ENCODE peak calls at places on chromosomes 4 and X, in nine cellular contexts. One of them, this sample, is unnamed.

GRCh38 chr4:80196259-80197131 is 808 bp upstream of the PRDM8 start:
- DNase-seq in T-cell: no peak
- DNase-seq in activated T-helper 9 cell treated with anti-CD3 and anti-CD28 coated beads, Interleukin-2, amount 50 U/mL, for 16 hours: no peak
- DNase-seq in ureter: no peak
- DNase-seq in upper lobe of right lung: no peak
- DNase-seq in BE2C: no peak
- DNase-seq in PC-3: no peak
- DNase-seq in fibroblast of lung: peak; percentile 40
- DNase-seq in AG09319: no peak
- DNase-seq in this sample: no peak

GRCh38 chr4:6680372-6681034 is 13.2 kb upstream of the S100P start:
- DNase-seq in T-cell: no peak
- DNase-seq in activated T-helper 9 cell treated with anti-CD3 and anti-CD28 coated beads, Interleukin-2, amount 50 U/mL, for 16 hours: no peak
- DNase-seq in ureter: no peak
- DNase-seq in upper lobe of right lung: no peak
- DNase-seq in BE2C: no peak
- DNase-seq in PC-3: peak; percentile 11
- DNase-seq in fibroblast of lung: no peak
- DNase-seq in AG09319: no peak
- DNase-seq in this sample: no peak

GRCh38 chrX:150958177-150958576 is 25.0 kb upstream of the HMGB3 start:
- DNase-seq in T-cell: no peak
- DNase-seq in activated T-helper 9 cell treated with anti-CD3 and anti-CD28 coated beads, Interleukin-2, amount 50 U/mL, for 16 hours: no peak
- DNase-seq in ureter: no peak
- DNase-seq in upper lobe of right lung: no peak
- DNase-seq in BE2C: no peak
- DNase-seq in PC-3: no peak
- DNase-seq in fibroblast of lung: no peak
- DNase-seq in AG09319: no peak
- DNase-seq in this sample: no peak

GRCh38 chr4:82431026-82431745 is 796 bp downstream of the ENOPH1 start:
- DNase-seq in T-cell: peak; percentile 20
- DNase-seq in activated T-helper 9 cell treated with anti-CD3 and anti-CD28 coated beads, Interleukin-2, amount 50 U/mL, for 16 hours: peak; percentile 24
- DNase-seq in ureter: peak; percentile 47
- DNase-seq in upper lobe of right lung: peak; percentile 77
- DNase-seq in BE2C: peak; percentile 33
- DNase-seq in PC-3: peak; percentile 26
- DNase-seq in fibroblast of lung: peak; percentile 55
- DNase-seq in AG09319: no peak
- DNase-seq in this sample: peak; percentile 67

GRCh38 chr4:113636877-113637276 is 124.7 kb downstream of the CAMK2D start:
- DNase-seq in T-cell: no peak
- DNase-seq in activated T-helper 9 cell treated with anti-CD3 and anti-CD28 coated beads, Interleukin-2, amount 50 U/mL, for 16 hours: peak; percentile 3
- DNase-seq in ureter: no peak
- DNase-seq in upper lobe of right lung: no peak
- DNase-seq in BE2C: no peak
- DNase-seq in PC-3: peak; percentile 88
- DNase-seq in fibroblast of lung: peak; percentile 93
- DNase-seq in AG09319: no peak
- DNase-seq in this sample: no peak

GRCh38 chrX:101550825-101551767 is 749 bp downstream of the ARMCX1 start:
- DNase-seq in T-cell: no peak
- DNase-seq in activated T-helper 9 cell treated with anti-CD3 and anti-CD28 coated beads, Interleukin-2, amount 50 U/mL, for 16 hours: no peak
- DNase-seq in ureter: peak; percentile 52
- DNase-seq in upper lobe of right lung: peak; percentile 72
- DNase-seq in BE2C: peak; percentile 57
- DNase-seq in PC-3: no peak
- DNase-seq in fibroblast of lung: peak; percentile 36
- DNase-seq in AG09319: no peak
- DNase-seq in this sample: peak; percentile 76

GRCh38 chr4:118753096-118753495 is 67.9 kb downstream of the METTL14 start:
- DNase-seq in T-cell: no peak
- DNase-seq in activated T-helper 9 cell treated with anti-CD3 and anti-CD28 coated beads, Interleukin-2, amount 50 U/mL, for 16 hours: no peak
- DNase-seq in ureter: no peak
- DNase-seq in upper lobe of right lung: no peak
- DNase-seq in BE2C: no peak
- DNase-seq in PC-3: no peak
- DNase-seq in fibroblast of lung: no peak
- DNase-seq in AG09319: no peak
- DNase-seq in this sample: no peak

GRCh38 chr4:145541266-145541770 is 59.7 kb downstream of the SMAD1 start:
- DNase-seq in T-cell: no peak
- DNase-seq in activated T-helper 9 cell treated with anti-CD3 and anti-CD28 coated beads, Interleukin-2, amount 50 U/mL, for 16 hours: no peak
- DNase-seq in ureter: no peak
- DNase-seq in upper lobe of right lung: no peak
- DNase-seq in BE2C: no peak
- DNase-seq in PC-3: peak; percentile 5
- DNase-seq in fibroblast of lung: no peak
- DNase-seq in AG09319: no peak
- DNase-seq in this sample: no peak

GRCh38 chr4:66097271-66097670 is 427.0 kb upstream of the EPHA5 start:
- DNase-seq in T-cell: no peak
- DNase-seq in activated T-helper 9 cell treated with anti-CD3 and anti-CD28 coated beads, Interleukin-2, amount 50 U/mL, for 16 hours: no peak
- DNase-seq in ureter: no peak
- DNase-seq in upper lobe of right lung: no peak
- DNase-seq in BE2C: no peak
- DNase-seq in PC-3: peak; percentile 93
- DNase-seq in fibroblast of lung: no peak
- DNase-seq in AG09319: no peak
- DNase-seq in this sample: no peak

GRCh38 chr4:23934915-23935314 is 45.1 kb upstream of the PPARGC1A start:
- DNase-seq in T-cell: no peak
- DNase-seq in activated T-helper 9 cell treated with anti-CD3 and anti-CD28 coated beads, Interleukin-2, amount 50 U/mL, for 16 hours: no peak
- DNase-seq in ureter: peak; percentile 78
- DNase-seq in upper lobe of right lung: peak; percentile 71
- DNase-seq in BE2C: no peak
- DNase-seq in PC-3: no peak
- DNase-seq in fibroblast of lung: peak; percentile 93
- DNase-seq in AG09319: peak; percentile 77
- DNase-seq in this sample: peak; percentile 84